ENCODE peak calls at places on chromosomes 12 and 14, in eight cellular contexts. One of them, this sample, is unnamed.

GRCh38 chr12:113069149-113069548 is 12.6 kb downstream of the DTX1 start:
- DNase-seq in GM23338: no peak
- DNase-seq in AG04450: no peak
- DNase-seq in fibroblast of lung: no peak
- DNase-seq in PC-3: no peak
- DNase-seq in Peyer's patch: no peak
- DNase-seq in tibial artery: no peak
- DNase-seq in OCI-LY7: no peak
- DNase-seq in this sample: no peak

GRCh38 chr12:131853832-131854797 is 25.9 kb downstream of the MMP17 start:
- DNase-seq in Peyer's patch: peak
- DNase-seq in OCI-LY7: no peak
- DNase-seq in AG04450: no peak
- DNase-seq in fibroblast of lung: no peak
- DNase-seq in tibial artery: no peak
- DNase-seq in GM23338: no peak
- DNase-seq in PC-3: peak
- DNase-seq in this sample: no peak

GRCh38 chr12:98456583-98457573 is 58.5 kb upstream of the TMPO start:
- DNase-seq in Peyer's patch: peak
- DNase-seq in tibial artery: peak
- DNase-seq in OCI-LY7: no peak
- DNase-seq in GM23338: peak
- DNase-seq in fibroblast of lung: peak
- DNase-seq in AG04450: no peak
- DNase-seq in PC-3: no peak
- DNase-seq in this sample: no peak

GRCh38 chr12:2959508-2960431 is 573 bp downstream of the TEAD4 start:
- DNase-seq in fibroblast of lung: peak
- DNase-seq in tibial artery: peak
- DNase-seq in OCI-LY7: no peak
- DNase-seq in PC-3: peak
- DNase-seq in Peyer's patch: peak
- DNase-seq in GM23338: peak
- DNase-seq in AG04450: no peak
- DNase-seq in this sample: peak

GRCh38 chr14:58690801-58691516 is 53.2 kb downstream of the DACT1 start:
- DNase-seq in GM23338: no peak
- DNase-seq in fibroblast of lung: no peak
- DNase-seq in OCI-LY7: no peak
- DNase-seq in tibial artery: no peak
- DNase-seq in AG04450: no peak
- DNase-seq in PC-3: no peak
- DNase-seq in Peyer's patch: peak
- DNase-seq in this sample: no peak

GRCh38 chr14:83777516-83777915 is 1752.4 kb upstream of the FLRT2 start:
- DNase-seq in GM23338: no peak
- DNase-seq in fibroblast of lung: peak
- DNase-seq in AG04450: no peak
- DNase-seq in PC-3: no peak
- DNase-seq in Peyer's patch: no peak
- DNase-seq in tibial artery: no peak
- DNase-seq in OCI-LY7: no peak
- DNase-seq in this sample: no peak

GRCh38 chr14:62776300-62776699 is 269.0 kb downstream of the KCNH5 start:
- DNase-seq in PC-3: no peak
- DNase-seq in tibial artery: no peak
- DNase-seq in OCI-LY7: no peak
- DNase-seq in GM23338: no peak
- DNase-seq in Peyer's patch: no peak
- DNase-seq in fibroblast of lung: peak
- DNase-seq in AG04450: peak
- DNase-seq in this sample: no peak

GRCh38 chr14:33646692-33647260 is 304.1 kb downstream of the EGLN3 start:
- DNase-seq in fibroblast of lung: peak
- DNase-seq in GM23338: no peak
- DNase-seq in Peyer's patch: no peak
- DNase-seq in AG04450: peak
- DNase-seq in OCI-LY7: no peak
- DNase-seq in tibial artery: no peak
- DNase-seq in PC-3: peak
- DNase-seq in this sample: no peak

GRCh38 chr12:6020930-6021329 is 75.9 kb upstream of the ANO2 start:
- DNase-seq in Peyer's patch: no peak
- DNase-seq in AG04450: no peak
- DNase-seq in fibroblast of lung: no peak
- DNase-seq in PC-3: peak
- DNase-seq in tibial artery: no peak
- DNase-seq in OCI-LY7: no peak
- DNase-seq in GM23338: no peak
- DNase-seq in this sample: no peak

GRCh38 chr12:5123921-5124320 is 80.2 kb downstream of the KCNA5 start:
- DNase-seq in AG04450: no peak
- DNase-seq in tibial artery: no peak
- DNase-seq in PC-3: no peak
- DNase-seq in OCI-LY7: no peak
- DNase-seq in GM23338: no peak
- DNase-seq in fibroblast of lung: peak
- DNase-seq in Peyer's patch: no peak
- DNase-seq in this sample: no peak

GRCh38 chr12:104347374-104348075 is 44.0 kb downstream of the EID3 start:
- DNase-seq in GM23338: no peak
- DNase-seq in Peyer's patch: no peak
- DNase-seq in fibroblast of lung: peak
- DNase-seq in tibial artery: no peak
- DNase-seq in AG04450: no peak
- DNase-seq in PC-3: peak
- DNase-seq in OCI-LY7: no peak
- DNase-seq in this sample: no peak

GRCh38 chr12:113403435-113404415 is at the start of gene SDS:
- DNase-seq in Peyer's patch: no peak
- DNase-seq in GM23338: no peak
- DNase-seq in PC-3: peak
- DNase-seq in AG04450: peak
- DNase-seq in OCI-LY7: no peak
- DNase-seq in fibroblast of lung: peak
- DNase-seq in tibial artery: peak
- DNase-seq in this sample: no peak

GRCh38 chr12:31011746-31012567 is 61.7 kb upstream of the DDX11 start:
- DNase-seq in fibroblast of lung: no peak
- DNase-seq in PC-3: no peak
- DNase-seq in Peyer's patch: peak
- DNase-seq in tibial artery: no peak
- DNase-seq in OCI-LY7: peak
- DNase-seq in AG04450: no peak
- DNase-seq in GM23338: no peak
- DNase-seq in this sample: peak
- TF ChIP-seq CTCF in fibroblast of lung: peak
- TF ChIP-seq CTCF in PC-3: no peak
- TF ChIP-seq CTCF in Peyer's patch: no peak
- TF ChIP-seq CTCF in tibial artery: peak
- TF ChIP-seq CTCF in OCI-LY7: peak
- TF ChIP-seq CTCF in AG04450: peak
- TF ChIP-seq CTCF in GM23338: no peak
- TF ChIP-seq CTCF in this sample: no peak

DNA sequence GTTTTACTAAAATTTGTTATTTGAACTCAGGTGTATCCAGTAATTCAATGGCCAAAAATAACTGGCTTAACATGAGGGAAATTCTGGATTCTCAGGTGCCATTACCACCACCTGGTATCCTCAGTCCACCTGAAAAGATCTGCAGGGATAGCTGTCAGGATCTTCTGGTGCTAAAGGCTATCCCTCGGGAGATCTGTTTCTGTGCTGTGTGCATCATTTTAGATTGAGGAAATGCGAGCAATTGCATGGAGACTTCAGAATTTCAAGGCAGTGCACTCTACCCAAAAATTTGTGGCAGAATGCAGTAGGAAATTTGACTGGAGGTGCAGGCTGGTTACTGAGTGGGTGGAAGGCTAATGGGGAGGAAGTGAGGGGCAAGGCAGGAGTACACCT is 26.4 kb downstream of the ZCCHC8 start:
- DNase-seq in OCI-LY7: no peak
- DNase-seq in fibroblast of lung: no peak
- DNase-seq in GM23338: no peak
- DNase-seq in Peyer's patch: no peak
- DNase-seq in tibial artery: no peak
- DNase-seq in PC-3: no peak
- DNase-seq in AG04450: no peak
- DNase-seq in this sample: peak
- H3K27ac ChIP-seq in OCI-LY7: no peak
- H3K27ac ChIP-seq in fibroblast of lung: no peak
- H3K27ac ChIP-seq in GM23338: no peak
- H3K27ac ChIP-seq in Peyer's patch: no peak
- H3K27ac ChIP-seq in tibial artery: no peak
- H3K27ac ChIP-seq in PC-3: no peak
- H3K27ac ChIP-seq in AG04450: no peak
- H3K27ac ChIP-seq in this sample: peak

DNA sequence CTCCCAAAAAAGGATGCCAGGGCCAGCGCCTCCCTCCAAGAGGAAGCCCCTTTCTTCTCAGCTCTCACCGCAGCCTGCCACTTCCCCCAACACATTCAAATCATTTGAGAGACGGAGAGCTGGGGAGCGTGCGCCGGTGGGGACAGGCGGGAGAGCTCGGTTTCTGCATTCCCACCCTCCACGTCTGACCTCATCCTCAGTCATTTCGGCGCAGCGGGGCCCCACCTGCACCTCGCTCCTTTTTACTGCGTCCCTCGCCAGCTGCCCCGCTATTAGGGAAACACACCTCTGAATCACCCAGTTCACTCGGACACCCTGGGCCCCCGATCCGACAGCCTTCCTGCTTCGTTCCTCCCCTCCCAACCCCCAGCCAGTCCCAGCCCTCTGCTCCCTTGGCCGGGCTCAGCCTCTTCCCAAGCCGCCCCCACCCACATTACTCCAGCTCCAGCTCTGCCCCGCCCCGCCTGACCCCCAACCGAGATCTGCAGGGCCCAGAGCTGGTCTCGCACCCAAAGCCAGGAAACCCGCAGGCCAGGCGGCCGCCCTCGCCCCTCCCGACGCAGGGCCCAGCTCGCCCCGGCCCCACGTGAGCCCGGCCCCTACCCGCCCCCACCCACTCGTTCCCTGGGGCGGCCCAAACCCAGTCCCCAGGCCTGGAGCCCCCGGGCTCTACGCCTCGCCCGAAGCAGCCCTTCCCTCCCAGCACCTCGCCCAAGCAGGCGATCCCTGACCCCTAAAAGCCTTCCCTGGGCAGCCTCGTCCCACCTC is 797 bp downstream of the CORO1C start:
- DNase-seq in GM23338: peak
- DNase-seq in PC-3: peak
- DNase-seq in AG04450: peak
- DNase-seq in Peyer's patch: peak
- DNase-seq in tibial artery: peak
- DNase-seq in OCI-LY7: peak
- DNase-seq in fibroblast of lung: peak
- DNase-seq in this sample: peak
- H3K4me3 ChIP-seq in GM23338: peak
- H3K4me3 ChIP-seq in PC-3: peak
- H3K4me3 ChIP-seq in AG04450: peak
- H3K4me3 ChIP-seq in Peyer's patch: peak
- H3K4me3 ChIP-seq in tibial artery: peak
- H3K4me3 ChIP-seq in OCI-LY7: peak
- H3K4me3 ChIP-seq in fibroblast of lung: peak
- H3K4me3 ChIP-seq in this sample: peak

GRCh38 chr14:70888151-70888499 is 19.1 kb upstream of the PCNX1 start:
- DNase-seq in GM23338: peak
- DNase-seq in fibroblast of lung: no peak
- DNase-seq in tibial artery: no peak
- DNase-seq in Peyer's patch: no peak
- DNase-seq in PC-3: no peak
- DNase-seq in AG04450: no peak
- DNase-seq in OCI-LY7: no peak
- DNase-seq in this sample: no peak

GRCh38 chr14:70890842-70891442 is 16.3 kb upstream of the PCNX1 start:
- DNase-seq in PC-3: no peak
- DNase-seq in OCI-LY7: no peak
- DNase-seq in AG04450: no peak
- DNase-seq in Peyer's patch: no peak
- DNase-seq in fibroblast of lung: no peak
- DNase-seq in GM23338: no peak
- DNase-seq in tibial artery: no peak
- DNase-seq in this sample: no peak

GRCh38 chr14:70887207-70888150 is 19.8 kb upstream of the PCNX1 start:
- DNase-seq in PC-3: no peak
- DNase-seq in GM23338: no peak
- DNase-seq in tibial artery: no peak
- DNase-seq in AG04450: peak
- DNase-seq in OCI-LY7: no peak
- DNase-seq in fibroblast of lung: peak
- DNase-seq in Peyer's patch: no peak
- DNase-seq in this sample: no peak

GRCh38 chr14:70888681-70889175 is 18.5 kb upstream of the PCNX1 start:
- DNase-seq in OCI-LY7: no peak
- DNase-seq in tibial artery: no peak
- DNase-seq in GM23338: no peak
- DNase-seq in PC-3: peak
- DNase-seq in Peyer's patch: no peak
- DNase-seq in AG04450: no peak
- DNase-seq in fibroblast of lung: peak
- DNase-seq in this sample: no peak

GRCh38 chr14:70889555-70889954 is 17.7 kb upstream of the PCNX1 start:
- DNase-seq in AG04450: no peak
- DNase-seq in fibroblast of lung: no peak
- DNase-seq in Peyer's patch: no peak
- DNase-seq in GM23338: no peak
- DNase-seq in tibial artery: no peak
- DNase-seq in PC-3: no peak
- DNase-seq in OCI-LY7: no peak
- DNase-seq in this sample: no peak
- TF ChIP-seq CTCF in AG04450: no peak
- TF ChIP-seq CTCF in fibroblast of lung: no peak
- TF ChIP-seq CTCF in Peyer's patch: no peak
- TF ChIP-seq CTCF in GM23338: no peak
- TF ChIP-seq CTCF in tibial artery: no peak
- TF ChIP-seq CTCF in PC-3: no peak
- TF ChIP-seq CTCF in OCI-LY7: no peak
- TF ChIP-seq CTCF in this sample: no peak

GRCh38 chr14:23056956-23057756 is at the start of gene CDH24:
- DNase-seq in OCI-LY7: peak
- DNase-seq in tibial artery: peak
- DNase-seq in Peyer's patch: peak
- DNase-seq in GM23338: peak
- DNase-seq in AG04450: no peak
- DNase-seq in fibroblast of lung: peak
- DNase-seq in PC-3: peak
- DNase-seq in this sample: peak
- H3K27ac ChIP-seq in OCI-LY7: no peak
- H3K27ac ChIP-seq in tibial artery: peak
- H3K27ac ChIP-seq in Peyer's patch: peak
- H3K27ac ChIP-seq in GM23338: peak
- H3K27ac ChIP-seq in AG04450: peak
- H3K27ac ChIP-seq in fibroblast of lung: peak
- H3K27ac ChIP-seq in PC-3: no peak
- H3K27ac ChIP-seq in this sample: peak

This sample was measured in uterus.